ENCODE peak calls at places on chromosomes 1 and 21, in ten cellular contexts. One of them, this sample, is unnamed. For H3K4me1, the result is how much of the 10 kb centered on the place peaks cover.

GRCh38 chr21:33265664-33266049 is 510 bp upstream of the IL10RB start:
- DNase-seq in cardiac muscle cell: no peak
- DNase-seq in PC-3: peak
- DNase-seq in heart right ventricle: no peak
- DNase-seq in thoracic aorta: no peak
- DNase-seq in body of pancreas: no peak
- DNase-seq in prostate gland: peak
- DNase-seq in A549: no peak
- DNase-seq in upper lobe of right lung: peak
- DNase-seq in SJSA1: no peak
- DNase-seq in this sample: no peak

GRCh38 chr21:34992736-34993135 is 56.4 kb downstream of the RUNX1 start:
- DNase-seq in heart right ventricle: peak
- DNase-seq in prostate gland: no peak
- DNase-seq in upper lobe of right lung: no peak
- DNase-seq in thoracic aorta: no peak
- DNase-seq in SJSA1: no peak
- DNase-seq in A549: no peak
- DNase-seq in body of pancreas: no peak
- DNase-seq in PC-3: no peak
- DNase-seq in cardiac muscle cell: peak
- DNase-seq in this sample: peak

GRCh38 chr1:151325231-151325630 is 2.0 kb downstream of the PI4KB start:
- DNase-seq in PC-3: no peak
- DNase-seq in thoracic aorta: no peak
- DNase-seq in upper lobe of right lung: no peak
- DNase-seq in body of pancreas: no peak
- DNase-seq in A549: no peak
- DNase-seq in prostate gland: no peak
- DNase-seq in cardiac muscle cell: peak
- DNase-seq in heart right ventricle: no peak
- DNase-seq in SJSA1: no peak
- DNase-seq in this sample: no peak

GRCh38 chr21:34360488-34361241 is 3.1 kb upstream of the KCNE2 start:
- DNase-seq in thoracic aorta: no peak
- DNase-seq in upper lobe of right lung: no peak
- DNase-seq in A549: no peak
- DNase-seq in PC-3: peak
- DNase-seq in prostate gland: no peak
- DNase-seq in body of pancreas: no peak
- DNase-seq in heart right ventricle: no peak
- DNase-seq in cardiac muscle cell: no peak
- DNase-seq in SJSA1: no peak
- DNase-seq in this sample: no peak

GRCh38 chr1:212957546-212957945 is 7.2 kb downstream of the VASH2 start:
- DNase-seq in heart right ventricle: no peak
- DNase-seq in SJSA1: no peak
- DNase-seq in upper lobe of right lung: no peak
- DNase-seq in body of pancreas: no peak
- DNase-seq in A549: no peak
- DNase-seq in thoracic aorta: no peak
- DNase-seq in cardiac muscle cell: no peak
- DNase-seq in prostate gland: no peak
- DNase-seq in PC-3: no peak
- DNase-seq in this sample: no peak

GRCh38 chr21:35189077-35189863 is 140.2 kb upstream of the RUNX1 start:
- DNase-seq in upper lobe of right lung: no peak
- DNase-seq in body of pancreas: no peak
- DNase-seq in A549: no peak
- DNase-seq in thoracic aorta: no peak
- DNase-seq in heart right ventricle: no peak
- DNase-seq in SJSA1: peak
- DNase-seq in cardiac muscle cell: peak
- DNase-seq in prostate gland: no peak
- DNase-seq in PC-3: no peak
- DNase-seq in this sample: peak

GRCh38 chr1:95916616-95917015 is 682.6 kb downstream of the RWDD3 start:
- DNase-seq in upper lobe of right lung: no peak
- DNase-seq in prostate gland: no peak
- DNase-seq in body of pancreas: no peak
- DNase-seq in cardiac muscle cell: peak
- DNase-seq in A549: no peak
- DNase-seq in thoracic aorta: no peak
- DNase-seq in PC-3: peak
- DNase-seq in SJSA1: no peak
- DNase-seq in heart right ventricle: no peak
- DNase-seq in this sample: no peak

GRCh38 chr1:43354936-43355335 is 3.8 kb upstream of the CDC20 start:
- DNase-seq in SJSA1: no peak
- DNase-seq in body of pancreas: no peak
- DNase-seq in A549: no peak
- DNase-seq in prostate gland: no peak
- DNase-seq in upper lobe of right lung: no peak
- DNase-seq in cardiac muscle cell: no peak
- DNase-seq in thoracic aorta: no peak
- DNase-seq in heart right ventricle: no peak
- DNase-seq in PC-3: peak
- DNase-seq in this sample: no peak

GRCh38 chr1:110255388-110255787 is 45.3 kb downstream of the KCNC4 start:
- DNase-seq in body of pancreas: no peak
- DNase-seq in cardiac muscle cell: no peak
- DNase-seq in prostate gland: no peak
- DNase-seq in heart right ventricle: no peak
- DNase-seq in SJSA1: no peak
- DNase-seq in upper lobe of right lung: no peak
- DNase-seq in thoracic aorta: no peak
- DNase-seq in PC-3: no peak
- DNase-seq in A549: no peak
- DNase-seq in this sample: no peak

GRCh38 chr1:99682291-99682751 is 36.4 kb downstream of the PALMD start:
- DNase-seq in thoracic aorta: no peak
- DNase-seq in upper lobe of right lung: no peak
- DNase-seq in body of pancreas: no peak
- DNase-seq in A549: peak
- DNase-seq in PC-3: no peak
- DNase-seq in SJSA1: peak
- DNase-seq in cardiac muscle cell: peak
- DNase-seq in prostate gland: no peak
- DNase-seq in heart right ventricle: no peak
- DNase-seq in this sample: no peak

GRCh38 chr21:36005018-36005417 is 55.3 kb downstream of the SETD4 start:
- DNase-seq in SJSA1: no peak
- DNase-seq in upper lobe of right lung: no peak
- DNase-seq in body of pancreas: no peak
- DNase-seq in PC-3: peak
- DNase-seq in thoracic aorta: no peak
- DNase-seq in A549: no peak
- DNase-seq in cardiac muscle cell: no peak
- DNase-seq in heart right ventricle: no peak
- DNase-seq in prostate gland: no peak
- DNase-seq in this sample: peak

GRCh38 chr1:45926302-45926701 is 122.9 kb downstream of the MAST2 start:
- DNase-seq in upper lobe of right lung: no peak
- DNase-seq in cardiac muscle cell: no peak
- DNase-seq in SJSA1: no peak
- DNase-seq in PC-3: no peak
- DNase-seq in A549: no peak
- DNase-seq in heart right ventricle: no peak
- DNase-seq in prostate gland: no peak
- DNase-seq in thoracic aorta: no peak
- DNase-seq in body of pancreas: no peak
- DNase-seq in this sample: no peak
- H3K4me1 ChIP-seq in upper lobe of right lung: under half
- H3K4me1 ChIP-seq in cardiac muscle cell: under half
- H3K4me1 ChIP-seq in SJSA1: under half
- H3K4me1 ChIP-seq in PC-3: under half
- H3K4me1 ChIP-seq in A549: under half
- H3K4me1 ChIP-seq in heart right ventricle: under half
- H3K4me1 ChIP-seq in prostate gland: under half
- H3K4me1 ChIP-seq in thoracic aorta: under half
- H3K4me1 ChIP-seq in body of pancreas: under half
- H3K4me1 ChIP-seq in this sample: under half

DNA sequence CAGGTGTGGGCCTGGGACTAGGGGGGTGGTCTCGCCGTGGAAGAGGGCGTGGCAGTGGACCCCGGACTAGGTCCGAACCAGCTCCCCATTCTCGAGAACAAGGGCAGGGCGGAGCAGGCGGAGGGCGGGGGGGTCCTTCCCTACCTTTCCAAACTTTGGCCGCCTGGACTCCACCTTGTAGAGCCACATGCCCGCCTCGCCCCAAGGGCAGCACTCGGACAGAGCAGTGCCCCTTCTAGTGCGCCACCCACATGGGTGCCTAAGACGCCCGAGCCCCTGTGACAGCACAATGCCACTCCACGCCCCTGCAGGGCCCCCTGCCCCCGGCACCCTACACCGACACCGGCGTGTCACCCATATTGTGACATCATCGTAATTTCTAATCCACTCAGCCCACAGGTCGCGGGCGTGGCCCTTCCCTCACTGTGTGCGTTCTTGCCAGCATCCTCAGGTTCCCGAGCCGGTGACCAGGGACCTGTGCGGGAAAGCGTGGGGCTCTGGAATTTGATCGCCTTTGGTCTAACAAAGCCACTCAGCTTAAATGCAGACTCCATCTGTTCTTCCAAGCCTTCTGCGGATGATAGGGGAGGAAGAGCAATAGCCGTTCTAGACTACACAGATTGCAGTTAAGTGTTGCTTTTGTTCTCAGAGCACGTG is 553 bp upstream of the STMN1 start:
- DNase-seq in prostate gland: peak
- DNase-seq in cardiac muscle cell: no peak
- DNase-seq in thoracic aorta: no peak
- DNase-seq in body of pancreas: no peak
- DNase-seq in heart right ventricle: no peak
- DNase-seq in PC-3: peak
- DNase-seq in upper lobe of right lung: peak
- DNase-seq in A549: no peak
- DNase-seq in SJSA1: no peak
- DNase-seq in this sample: no peak
- H3K4me3 ChIP-seq in prostate gland: peak
- H3K4me3 ChIP-seq in cardiac muscle cell: peak
- H3K4me3 ChIP-seq in thoracic aorta: peak
- H3K4me3 ChIP-seq in body of pancreas: peak
- H3K4me3 ChIP-seq in heart right ventricle: peak
- H3K4me3 ChIP-seq in PC-3: peak
- H3K4me3 ChIP-seq in upper lobe of right lung: peak
- H3K4me3 ChIP-seq in A549: peak
- H3K4me3 ChIP-seq in SJSA1: peak
- H3K4me3 ChIP-seq in this sample: peak

GRCh38 chr1:36091698-36092097 is 3.0 kb downstream of the ADPRS start:
- DNase-seq in cardiac muscle cell: no peak
- DNase-seq in thoracic aorta: no peak
- DNase-seq in prostate gland: no peak
- DNase-seq in heart right ventricle: no peak
- DNase-seq in SJSA1: no peak
- DNase-seq in upper lobe of right lung: peak
- DNase-seq in body of pancreas: no peak
- DNase-seq in A549: no peak
- DNase-seq in PC-3: no peak
- DNase-seq in this sample: no peak
- H3K4me1 ChIP-seq in cardiac muscle cell: under half
- H3K4me1 ChIP-seq in thoracic aorta: under half
- H3K4me1 ChIP-seq in prostate gland: under half
- H3K4me1 ChIP-seq in heart right ventricle: under half
- H3K4me1 ChIP-seq in SJSA1: under half
- H3K4me1 ChIP-seq in upper lobe of right lung: under half
- H3K4me1 ChIP-seq in body of pancreas: under half
- H3K4me1 ChIP-seq in A549: under half
- H3K4me1 ChIP-seq in PC-3: under half
- H3K4me1 ChIP-seq in this sample: under half

GRCh38 chr1:243848165-243849088 is 1.6 kb downstream of the AKT3 start:
- DNase-seq in body of pancreas: no peak
- DNase-seq in SJSA1: no peak
- DNase-seq in cardiac muscle cell: no peak
- DNase-seq in thoracic aorta: no peak
- DNase-seq in heart right ventricle: no peak
- DNase-seq in A549: no peak
- DNase-seq in upper lobe of right lung: no peak
- DNase-seq in PC-3: peak
- DNase-seq in prostate gland: no peak
- DNase-seq in this sample: no peak
- H3K4me3 ChIP-seq in body of pancreas: no peak
- H3K4me3 ChIP-seq in SJSA1: peak
- H3K4me3 ChIP-seq in cardiac muscle cell: peak
- H3K4me3 ChIP-seq in thoracic aorta: peak
- H3K4me3 ChIP-seq in heart right ventricle: peak
- H3K4me3 ChIP-seq in A549: peak
- H3K4me3 ChIP-seq in upper lobe of right lung: peak
- H3K4me3 ChIP-seq in PC-3: peak
- H3K4me3 ChIP-seq in prostate gland: peak
- H3K4me3 ChIP-seq in this sample: peak

DNA sequence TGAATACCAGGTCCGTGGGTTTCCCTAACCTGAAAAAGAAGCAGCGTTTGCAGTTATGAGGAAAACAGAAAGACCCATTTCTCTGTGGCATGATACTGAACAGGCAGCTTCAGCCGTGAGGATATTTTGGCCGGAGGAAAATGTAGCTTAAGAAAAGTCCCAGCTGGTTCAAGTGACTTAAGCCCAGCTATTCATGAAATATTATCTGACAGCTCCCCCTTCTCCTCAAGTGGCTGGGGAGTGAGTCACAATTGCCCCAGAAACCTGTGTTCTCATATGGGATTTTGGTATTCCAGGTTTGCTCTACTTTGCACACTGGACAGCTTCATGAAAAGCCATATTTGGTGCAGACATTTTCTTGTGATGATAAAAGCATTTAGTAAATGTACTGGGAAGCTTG is 47.8 kb downstream of the ROR1 start:
- DNase-seq in body of pancreas: no peak
- DNase-seq in PC-3: peak
- DNase-seq in upper lobe of right lung: no peak
- DNase-seq in thoracic aorta: no peak
- DNase-seq in A549: no peak
- DNase-seq in heart right ventricle: no peak
- DNase-seq in prostate gland: no peak
- DNase-seq in SJSA1: peak
- DNase-seq in cardiac muscle cell: peak
- DNase-seq in this sample: peak
- H3K4me1 ChIP-seq in body of pancreas: under half
- H3K4me1 ChIP-seq in PC-3: under half
- H3K4me1 ChIP-seq in upper lobe of right lung: under half
- H3K4me1 ChIP-seq in thoracic aorta: under half
- H3K4me1 ChIP-seq in A549: under half
- H3K4me1 ChIP-seq in heart right ventricle: under half
- H3K4me1 ChIP-seq in prostate gland: under half
- H3K4me1 ChIP-seq in SJSA1: under half
- H3K4me1 ChIP-seq in cardiac muscle cell: under half
- H3K4me1 ChIP-seq in this sample: under half

This sample was measured in uterus.